ENCODE peak calls at places on chromosomes 11 and 22, in six cellular contexts. H is K562, L is NT2/D1, A is adipocyte, P is colonic mucosa, Q is neuronal stem cell. X is an unnamed sample. For H3K4me1, the result is how much of the 10 kb centered on the place peaks cover.

GRCh38 chr11:126465573-126466287 is 110.2 kb downstream of the ST3GAL4 start:
- DNase-seq in H (no peak), L (no peak), A (no peak), P (no peak), Q (no peak), X (no peak)

GRCh38 chr11:69380921-69381581 is 87.1 kb downstream of the MYEOV start:
- DNase-seq in H (no peak), L (no peak), A (no peak), P (no peak), Q (no peak), X (peak)

GRCh38 chr22:41982886-41983285 is 13.6 kb downstream of the SEPTIN3 start:
- DNase-seq in H (no peak), L (no peak), A (no peak), P (no peak), Q (no peak), X (no peak)

GRCh38 chr22:45246060-45246985 is 5.6 kb upstream of the KIAA0930 start:
- DNase-seq in H (no peak), L (no peak), A (peak), P (peak), Q (no peak), X (peak)

GRCh38 chr11:28146123-28146751 is 38.0 kb downstream of the METTL15 start:
- DNase-seq in H (peak), L (no peak), A (peak), P (no peak), Q (peak), X (no peak)

GRCh38 chr11:60345489-60345888 is 18.4 kb downstream of the MS4A6E start:
- DNase-seq in H (peak), L (peak), A (no peak), P (no peak), Q (no peak), X (peak)

GRCh38 chr11:8693555-8693954 is 11.0 kb downstream of the RPL27A start:
- DNase-seq in H (no peak), L (no peak), A (no peak), P (no peak), Q (no peak), X (peak)

GRCh38 chr11:48052183-48053040 is 72.1 kb downstream of the PTPRJ start:
- DNase-seq in H (no peak), L (no peak), A (peak), P (no peak), Q (no peak), X (peak)

GRCh38 chr11:43708776-43709175 is 28.2 kb downstream of the HSD17B12 start:
- DNase-seq in H (no peak), L (no peak), A (no peak), P (no peak), Q (no peak), X (no peak)

GRCh38 chr11:45158891-45159605 is 12.6 kb downstream of the PRDM11 start:
- DNase-seq in H (no peak), L (no peak), A (no peak), P (no peak), Q (no peak), X (no peak)

GRCh38 chr11:57456960-57457642 is 3.2 kb upstream of the RTN4RL2 start:
- DNase-seq in H (peak), L (peak), A (peak), P (peak), Q (peak), X (peak)

GRCh38 chr11:65041206-65042035 is at the start of gene SAC3D1:
- DNase-seq in H (peak), L (peak), A (peak), P (no peak), Q (peak), X (peak)

GRCh38 chr11:132111781-132112380 is 741.5 kb downstream of the NTM start:
- DNase-seq in H (no peak), L (no peak), A (peak), P (no peak), Q (no peak), X (no peak)

GRCh38 chr11:47616726-47617416 is 22.7 kb upstream of the C1QTNF4 start:
- DNase-seq in H (peak), L (no peak), A (peak), P (peak), Q (no peak), X (peak)

GRCh38 chr11:6351782-6352181 is 31.5 kb upstream of the CAVIN3 start:
- DNase-seq in H (no peak), L (no peak), A (no peak), P (no peak), Q (no peak), X (no peak)

GRCh38 chr11:104798794-104799193 is 99.5 kb downstream of the CASP12 start:
- DNase-seq in H (no peak), L (no peak), A (no peak), P (no peak), Q (no peak), X (no peak)

GRCh38 chr22:41504397-41504796 is 35.5 kb downstream of the ACO2 start:
- DNase-seq in H (no peak), L (no peak), A (no peak), P (no peak), Q (no peak), X (no peak)

GRCh38 chr22:47586946-47587345 is 824.5 kb downstream of the TBC1D22A start:
- DNase-seq in H (no peak), L (no peak), A (no peak), P (no peak), Q (no peak), X (peak)

GRCh38 chr11:92605667-92606066 is 363.8 kb upstream of the MTNR1B start:
- DNase-seq in H (no peak), L (no peak), A (no peak), P (no peak), Q (no peak), X (no peak)

GRCh38 chr11:79335681-79336080 is 105.1 kb downstream of the TENM4 start:
- DNase-seq in H (no peak), L (no peak), A (no peak), P (no peak), Q (no peak), X (no peak)
- H3K9ac ChIP-seq in H (no peak), L (no peak), A (no peak), P (no peak), Q (no peak), X (no peak)

GRCh38 chr11:64000026-64000739 is 13.9 kb downstream of the OTUB1 start:
- DNase-seq in H (no peak), L (peak), A (peak), P (peak), Q (peak), X (peak)
- H3K4me3 ChIP-seq in H (no peak), L (peak), A (peak), P (peak), Q (peak), X (no peak)

DNA sequence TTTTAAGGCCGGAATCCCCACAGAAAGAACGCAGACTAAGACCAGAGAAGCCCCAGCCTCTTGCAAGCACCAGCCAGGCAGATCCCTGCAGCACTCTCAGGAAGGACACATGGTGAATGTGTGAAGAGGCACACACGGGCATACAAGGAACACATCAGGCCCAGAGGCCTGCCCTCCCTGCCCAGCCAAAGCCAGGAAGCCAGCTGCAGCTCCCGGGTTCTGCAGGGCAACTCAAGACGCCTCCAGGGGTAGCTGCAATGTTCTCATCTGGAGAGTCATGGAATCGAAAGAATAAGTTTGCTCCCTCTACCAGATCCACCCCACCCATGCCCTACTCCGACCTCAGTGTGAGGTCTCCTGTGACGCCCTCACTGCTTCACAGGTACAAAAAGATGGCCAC is 2.3 kb downstream of the DGCR2 start:
- DNase-seq in H (no peak), L (no peak), A (no peak), P (no peak), Q (no peak), X (no peak)
- H3K4me1 ChIP-seq in H (under half), L (under half), A (under half), P (under half), Q (under half), X (under half)

GRCh38 chr11:72138821-72139390 is 3.4 kb downstream of the FOLR3 start:
- DNase-seq in H (no peak), L (no peak), A (no peak), P (no peak), Q (no peak), X (no peak)

GRCh38 chr11:72139500-72139899 is 4.0 kb downstream of the FOLR3 start:
- DNase-seq in H (no peak), L (no peak), A (no peak), P (no peak), Q (no peak), X (no peak)

GRCh38 chr11:72144807-72145565 is 9.5 kb downstream of the FOLR3 start:
- DNase-seq in H (no peak), L (no peak), A (peak), P (no peak), Q (no peak), X (no peak)

GRCh38 chr11:72140661-72141060 is 5.1 kb downstream of the FOLR3 start:
- DNase-seq in H (no peak), L (no peak), A (no peak), P (no peak), Q (no peak), X (no peak)

DNA sequence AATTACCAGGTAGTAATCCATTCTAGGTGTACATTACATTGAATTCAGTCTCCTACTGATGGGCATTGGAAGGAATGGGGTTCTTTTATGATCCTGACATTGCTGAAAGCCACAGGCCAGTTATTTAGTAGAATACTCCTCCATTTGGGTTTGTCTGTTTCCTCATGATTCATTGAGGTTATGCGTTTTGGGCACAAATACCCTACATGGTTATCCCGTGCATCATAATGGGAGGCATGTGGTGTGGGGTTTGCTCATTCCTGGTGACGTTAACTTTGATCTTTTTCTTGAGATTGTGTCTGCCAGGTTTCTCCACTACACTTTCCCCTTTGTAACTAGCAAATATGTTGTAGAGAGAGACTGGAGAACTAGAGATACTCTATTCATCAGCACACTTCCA is 5.5 kb downstream of the FOLR3 start:
- DNase-seq in H (no peak), L (no peak), A (peak), P (no peak), Q (no peak), X (no peak)
- H3K9ac ChIP-seq in H (no peak), L (no peak), A (peak), P (no peak), Q (no peak), X (no peak)

GRCh38 chr22:31123292-31123602 is 481 bp downstream of the INPP5J start:
- DNase-seq in H (no peak), L (no peak), A (no peak), P (no peak), Q (no peak), X (no peak)
- H3K4me3 ChIP-seq in H (peak), L (peak), A (no peak), P (peak), Q (peak), X (peak)

GRCh38 chr22:37287550-37287951 is 5.2 kb downstream of the CYTH4 start:
- DNase-seq in H (no peak), L (no peak), A (no peak), P (no peak), Q (no peak), X (no peak)
- H3K4me1 ChIP-seq in H (under half), L (under half), A (under half), P (under half), Q (under half), X (under half)